ENCODE peak calls at places on chromosomes 16 and 17, in five cellular contexts. P, F, W, C and Q are unnamed samples.

GRCh38 chr16:1288813-1289479 is 20.5 kb upstream of the UBE2I start:
- DNase-seq in P (no peak), F (no peak), W (peak; percentile 51), C (no peak), Q (no peak)

GRCh38 chr17:67633751-67634191 is 84.0 kb upstream of the NOL11 start:
- DNase-seq in P (no peak), F (no peak), W (no peak), C (peak; percentile 35), Q (no peak)

GRCh38 chr16:85162478-85163277 is 50.4 kb upstream of the CIBAR2 start:
- DNase-seq in P (no peak), F (peak; percentile 79), W (no peak), C (peak; percentile 84), Q (no peak)

GRCh38 chr17:3531266-3532101 is 26.1 kb downstream of the TRPV3 start:
- DNase-seq in P (no peak), F (no peak), W (no peak), C (no peak), Q (no peak)

GRCh38 chr16:48117217-48118105 is 38.3 kb downstream of the ABCC12 start:
- DNase-seq in P (peak; percentile 26), F (peak; percentile 92), W (peak; percentile 98), C (peak; percentile 48), Q (peak; percentile 7)

GRCh38 chr17:45976755-45977505 is 22.1 kb upstream of the STH start:
- DNase-seq in P (no peak), F (no peak), W (peak; percentile 83), C (no peak), Q (no peak)

GRCh38 chr16:83542491-83542890 is 265.3 kb upstream of the HSBP1 start:
- DNase-seq in P (no peak), F (no peak), W (no peak), C (no peak), Q (no peak)

GRCh38 chr16:84115919-84116719 is 623 bp downstream of the MBTPS1 start:
- DNase-seq in P (peak; percentile 60), F (no peak), W (no peak), C (no peak), Q (no peak)

GRCh38 chr16:80671281-80671849 is 130.6 kb downstream of the DYNLRB2 start:
- DNase-seq in P (no peak), F (no peak), W (no peak), C (no peak), Q (peak; percentile 81)

GRCh38 chr17:2406903-2407790 is 6.3 kb upstream of the MNT start:
- DNase-seq in P (no peak), F (no peak), W (no peak), C (peak; percentile 79), Q (no peak)

GRCh38 chr16:77246160-77246559 is 47.0 kb downstream of the SYCE1L start:
- DNase-seq in P (no peak), F (no peak), W (no peak), C (no peak), Q (peak; percentile 4)

GRCh38 chr17:33653389-33653788 is 360.3 kb upstream of the ASIC2 start:
- DNase-seq in P (no peak), F (no peak), W (no peak), C (no peak), Q (no peak)

GRCh38 chr17:77999413-78000173 is 41.1 kb downstream of the TNRC6C start:
- DNase-seq in P (no peak), F (no peak), W (no peak), C (peak; percentile 13), Q (peak; percentile 49)

GRCh38 chr16:23504076-23504452 is 6.2 kb downstream of the GGA2 start:
- DNase-seq in P (no peak), F (no peak), W (no peak), C (peak; percentile 44), Q (peak; percentile 54)

GRCh38 chr16:72910875-72911274 is 137.1 kb downstream of the ZFHX3 start:
- DNase-seq in P (no peak), F (no peak), W (no peak), C (no peak), Q (no peak)

GRCh38 chr17:64155751-64156544 is 26.0 kb upstream of the ERN1 start:
- DNase-seq in P (no peak), F (no peak), W (no peak), C (no peak), Q (no peak)

GRCh38 chr17:61397086-61397842 is 2.4 kb upstream of the TBX2 start:
- DNase-seq in P (no peak), F (peak; percentile 92), W (no peak), C (peak; percentile 78), Q (no peak)